ENCODE peak calls at places on chromosome 21, in six cellular contexts. K, Q, W, D, X and M are unnamed samples.

GRCh38 chr21:18636897-18637296 is 233.3 kb upstream of the TMPRSS15 start:
- DNase-seq in K (no peak), Q (no peak), W (no peak), D (no peak), X (no peak), M (no peak)

GRCh38 chr21:45640888-45641479 is 2.5 kb upstream of the PCBP3 start:
- DNase-seq in K (no peak), Q (peak; percentile 72), W (peak; percentile 34), D (no peak), X (no peak), M (peak; percentile 80)

GRCh38 chr21:27580276-27580675 is 613.4 kb upstream of the ADAMTS5 start:
- DNase-seq in K (no peak), Q (peak; percentile 26), W (no peak), D (no peak), X (no peak), M (no peak)

GRCh38 chr21:36603221-36603620 is 95.7 kb upstream of the SIM2 start:
- DNase-seq in K (no peak), Q (no peak), W (no peak), D (no peak), X (no peak), M (no peak)

GRCh38 chr21:33685613-33686197 is 43.4 kb downstream of the ITSN1 start:
- DNase-seq in K (no peak), Q (peak; percentile 78), W (no peak), D (no peak), X (no peak), M (no peak)

GRCh38 chr21:17495680-17496079 is 17.2 kb upstream of the CXADR start:
- DNase-seq in K (peak; percentile 75), Q (peak; percentile 32), W (no peak), D (no peak), X (peak; percentile 28), M (no peak)

GRCh38 chr21:25176637-25177412 is 430.5 kb downstream of the MRPL39 start:
- DNase-seq in K (no peak), Q (no peak), W (no peak), D (no peak), X (no peak), M (no peak)

GRCh38 chr21:33451634-33452071 is 28.1 kb downstream of the TMEM50B start:
- DNase-seq in K (no peak), Q (peak; percentile 48), W (no peak), D (no peak), X (no peak), M (no peak)

GRCh38 chr21:25735895-25736597 is 1.3 kb downstream of the GABPA start:
- DNase-seq in K (no peak), Q (peak; percentile 33), W (no peak), D (no peak), X (no peak), M (no peak)

GRCh38 chr21:23541571-23541970 is 2065.7 kb downstream of the MRPL39 start:
- DNase-seq in K (no peak), Q (peak; percentile 0), W (no peak), D (no peak), X (no peak), M (no peak)

GRCh38 chr21:34889287-34889536 is 159.9 kb downstream of the RUNX1 start:
- DNase-seq in K (peak; percentile 82), Q (peak; percentile 74), W (no peak), D (peak; percentile 38), X (no peak), M (peak; percentile 13)

GRCh38 chr21:39094847-39095525 is 88.3 kb downstream of the PSMG1 start:
- DNase-seq in K (no peak), Q (peak; percentile 37), W (no peak), D (no peak), X (no peak), M (no peak)

GRCh38 chr21:43283136-43283924 is 114.5 kb downstream of the CRYAA start:
- DNase-seq in K (no peak), Q (no peak), W (no peak), D (no peak), X (no peak), M (no peak)

GRCh38 chr21:46118871-46119564 is 21.1 kb downstream of the COL6A2 start:
- DNase-seq in K (no peak), Q (peak; percentile 12), W (no peak), D (no peak), X (no peak), M (no peak)

GRCh38 chr21:36790616-36791015 is 91.7 kb downstream of the SIM2 start:
- DNase-seq in K (peak; percentile 61), Q (no peak), W (no peak), D (no peak), X (no peak), M (no peak)

GRCh38 chr21:41402796-41403195 is 23.2 kb upstream of the MX1 start:
- DNase-seq in K (no peak), Q (no peak), W (no peak), D (no peak), X (no peak), M (no peak)

GRCh38 chr21:41601573-41602371 is 93.8 kb upstream of the TMPRSS2 start:
- DNase-seq in K (no peak), Q (peak; percentile 11), W (no peak), D (no peak), X (no peak), M (no peak)

GRCh38 chr21:35632711-35633110 is 427.6 kb downstream of the SETD4 start:
- DNase-seq in K (no peak), Q (no peak), W (no peak), D (no peak), X (no peak), M (no peak)

GRCh38 chr21:46346296-46347202 is 22.6 kb downstream of the PCNT start:
- DNase-seq in K (no peak), Q (no peak), W (no peak), D (no peak), X (no peak), M (no peak)

GRCh38 chr21:42583150-42583991 is 69.7 kb downstream of the SLC37A1 start:
- DNase-seq in K (no peak), Q (no peak), W (no peak), D (no peak), X (no peak), M (no peak)

GRCh38 chr21:29105218-29105617 is 25.2 kb upstream of the MAP3K7CL start:
- DNase-seq in K (no peak), Q (peak; percentile 22), W (no peak), D (peak; percentile 42), X (no peak), M (no peak)

GRCh38 chr21:27168084-27168483 is 201.2 kb upstream of the ADAMTS5 start:
- DNase-seq in K (no peak), Q (peak; percentile 60), W (no peak), D (no peak), X (no peak), M (no peak)

GRCh38 chr21:29449306-29449940 is 150.7 kb downstream of the BACH1 start:
- DNase-seq in K (no peak), Q (no peak), W (no peak), D (no peak), X (no peak), M (no peak)

GRCh38 chr21:45641480-45642035 is 2.0 kb upstream of the PCBP3 start:
- DNase-seq in K (no peak), Q (no peak), W (no peak), D (no peak), X (no peak), M (peak; percentile 61)

GRCh38 chr21:37557261-37557950 is 190.8 kb downstream of the DYRK1A start:
- DNase-seq in K (no peak), Q (no peak), W (no peak), D (no peak), X (no peak), M (no peak)

GRCh38 chr21:33909756-33910155 is 5.8 kb downstream of the ATP5PO start:
- DNase-seq in K (no peak), Q (no peak), W (no peak), D (no peak), X (no peak), M (no peak)

GRCh38 chr21:45401054-45401518 is 3.9 kb upstream of the COL18A1 start:
- DNase-seq in K (no peak), Q (no peak), W (no peak), D (no peak), X (no peak), M (no peak)